ENCODE peak calls at places on chromosomes 11 and 22, in seven cellular contexts. T is stomach, J is GM23338, N is PC-3, X is WERI-Rb-1, B is coronary artery, G is AG04450. I is an unnamed sample.

GRCh38 chr11:22465620-22466019 is 127.4 kb downstream of the SLC17A6 start:
- DNase-seq in T (no peak), J (no peak), N (no peak), X (no peak), B (no peak), G (no peak), I (no peak)

GRCh38 chr22:26894362-26894761 is 237.0 kb downstream of the MIAT start:
- DNase-seq in T (no peak), J (no peak), N (no peak), X (no peak), B (peak), G (no peak), I (no peak)

GRCh38 chr22:45450101-45450785 is 36.8 kb downstream of the RIBC2 start:
- DNase-seq in T (no peak), J (no peak), N (no peak), X (no peak), B (no peak), G (no peak), I (no peak)

GRCh38 chr11:91822805-91823204 is 401.8 kb upstream of the FAT3 start:
- DNase-seq in T (no peak), J (no peak), N (peak), X (no peak), B (no peak), G (no peak), I (no peak)

GRCh38 chr11:76612226-76612625 is 58.3 kb downstream of the LRRC32 start:
- DNase-seq in T (peak), J (no peak), N (no peak), X (no peak), B (peak), G (no peak), I (no peak)

GRCh38 chr11:12170984-12171383 is 60.6 kb downstream of the MICAL2 start:
- DNase-seq in T (no peak), J (no peak), N (no peak), X (no peak), B (peak), G (no peak), I (no peak)

GRCh38 chr22:19701420-19702145 is 12.7 kb upstream of the SEPTIN5 start:
- DNase-seq in T (peak), J (no peak), N (no peak), X (no peak), B (no peak), G (no peak), I (no peak)

GRCh38 chr11:45704635-45705034 is 39.2 kb upstream of the CHST1 start:
- DNase-seq in T (no peak), J (no peak), N (no peak), X (no peak), B (no peak), G (no peak), I (no peak)

GRCh38 chr11:1436468-1437030 is 46.8 kb downstream of the BRSK2 start:
- DNase-seq in T (no peak), J (peak), N (no peak), X (no peak), B (no peak), G (no peak), I (no peak)

DNA sequence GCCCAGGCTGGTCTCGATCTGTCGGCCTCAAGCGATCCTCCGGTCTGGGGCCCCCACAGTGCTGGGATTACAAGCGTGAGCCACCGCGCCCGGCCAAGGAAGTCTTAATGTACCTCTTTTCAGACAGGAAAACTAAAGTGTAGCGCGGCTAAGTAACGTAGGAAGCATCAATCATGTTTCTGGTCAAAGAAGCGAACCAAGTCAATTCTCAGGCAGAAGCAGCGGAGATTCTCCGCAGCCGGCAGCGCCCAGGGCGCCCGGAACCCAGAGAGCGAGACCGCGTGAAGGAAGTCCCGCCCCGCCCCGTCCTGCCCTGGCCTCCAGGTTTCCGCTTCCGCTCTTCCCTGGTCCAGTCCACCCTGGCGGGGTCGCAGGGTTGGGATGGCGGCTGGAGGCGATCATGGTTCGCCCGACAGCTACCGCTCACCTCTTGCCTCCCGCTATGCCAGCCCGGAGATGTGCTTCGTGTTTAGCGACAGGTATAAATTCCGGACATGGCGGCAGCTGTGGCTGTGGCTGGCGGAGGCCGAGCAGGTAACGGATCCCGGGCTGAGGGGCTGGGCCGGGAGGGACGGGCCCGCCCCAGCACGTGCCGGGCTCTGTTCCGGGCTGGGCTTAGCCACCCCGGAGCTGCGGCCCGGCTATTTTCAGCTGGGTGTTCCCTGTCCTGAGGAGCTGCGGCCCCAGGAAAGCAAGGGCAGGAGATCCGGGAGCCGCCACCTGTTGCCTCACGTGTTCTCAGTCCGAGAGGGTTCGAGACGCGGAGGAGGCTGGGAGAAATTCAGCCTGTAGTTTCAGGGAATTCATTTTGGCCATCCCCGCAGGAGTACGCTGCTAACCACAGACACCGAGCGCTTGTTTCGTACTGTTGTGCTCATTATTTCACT is at the start of gene ADSL:
- DNase-seq in T (peak), J (peak), N (peak), X (peak), B (peak), G (peak), I (peak)
- TF ChIP-seq CTCF in T (no peak), J (no peak), N (no peak), X (no peak), B (no peak), G (peak), I (peak)

GRCh38 chr11:13337986-13338436 is 60.4 kb downstream of the BMAL1 start:
- DNase-seq in T (no peak), J (no peak), N (no peak), X (no peak), B (no peak), G (peak), I (no peak)
- H3K4me3 ChIP-seq in T (peak), J (no peak), N (peak), X (no peak), B (peak), G (peak), I (peak)

GRCh38 chr11:111541209-111542061 is 915 bp downstream of the LAYN start:
- DNase-seq in T (no peak), J (peak), N (no peak), X (no peak), B (peak), G (peak), I (peak)
- H3K27ac ChIP-seq in T (peak), J (no peak), N (no peak), X (no peak), B (peak), G (peak), I (peak)

GRCh38 chr11:79931692-79932091 is 490.9 kb upstream of the TENM4 start:
- DNase-seq in T (no peak), J (no peak), N (no peak), X (no peak), B (no peak), G (no peak), I (no peak)
- TF ChIP-seq CTCF in T (no peak), J (no peak), N (no peak), X (no peak), B (no peak), G (no peak), I (no peak)

GRCh38 chr22:50720301-50720845 is 17.6 kb upstream of the ACR start:
- DNase-seq in T (no peak), J (no peak), N (no peak), X (no peak), B (no peak), G (no peak), I (no peak)

GRCh38 chr22:50719814-50720300 is 18.1 kb upstream of the ACR start:
- DNase-seq in T (no peak), J (peak), N (no peak), X (no peak), B (no peak), G (no peak), I (no peak)

GRCh38 chr22:50722716-50723428 is 15.1 kb upstream of the ACR start:
- DNase-seq in T (no peak), J (no peak), N (no peak), X (no peak), B (no peak), G (no peak), I (no peak)

GRCh38 chr22:50722048-50722701 is 15.8 kb upstream of the ACR start:
- DNase-seq in T (no peak), J (no peak), N (no peak), X (no peak), B (no peak), G (no peak), I (no peak)

GRCh38 chr22:50720861-50721844 is 16.9 kb upstream of the ACR start:
- DNase-seq in T (no peak), J (peak), N (no peak), X (no peak), B (no peak), G (no peak), I (no peak)
- H3K4me3 ChIP-seq in T (no peak), J (peak), N (no peak), X (no peak), B (peak), G (no peak), I (no peak)

GRCh38 chr11:117180661-117181585 is 2.4 kb downstream of the SIDT2 start:
- DNase-seq in T (peak), J (peak), N (peak), X (peak), B (peak), G (no peak), I (peak)
- H3K27ac ChIP-seq in T (peak), J (no peak), N (no peak), X (no peak), B (peak), G (no peak), I (peak)

GRCh38 chr11:126305699-126306098 is 1.8 kb downstream of the DCPS start:
- DNase-seq in T (no peak), J (no peak), N (no peak), X (no peak), B (no peak), G (no peak), I (no peak)

GRCh38 chr11:126310229-126310991 is 6.5 kb downstream of the DCPS start:
- DNase-seq in T (peak), J (peak), N (peak), X (peak), B (peak), G (no peak), I (peak)

GRCh38 chr11:126308271-126308671 is 4.4 kb downstream of the DCPS start:
- DNase-seq in T (no peak), J (no peak), N (peak), X (no peak), B (no peak), G (no peak), I (peak)

GRCh38 chr11:126304457-126305072 is 705 bp downstream of the DCPS start:
- DNase-seq in T (no peak), J (no peak), N (no peak), X (no peak), B (no peak), G (no peak), I (no peak)

GRCh38 chr11:126307706-126308105 is 3.8 kb downstream of the DCPS start:
- DNase-seq in T (no peak), J (peak), N (peak), X (peak), B (no peak), G (no peak), I (no peak)
- TF ChIP-seq CTCF in T (no peak), J (peak), N (peak), X (peak), B (no peak), G (peak), I (peak)

DNA sequence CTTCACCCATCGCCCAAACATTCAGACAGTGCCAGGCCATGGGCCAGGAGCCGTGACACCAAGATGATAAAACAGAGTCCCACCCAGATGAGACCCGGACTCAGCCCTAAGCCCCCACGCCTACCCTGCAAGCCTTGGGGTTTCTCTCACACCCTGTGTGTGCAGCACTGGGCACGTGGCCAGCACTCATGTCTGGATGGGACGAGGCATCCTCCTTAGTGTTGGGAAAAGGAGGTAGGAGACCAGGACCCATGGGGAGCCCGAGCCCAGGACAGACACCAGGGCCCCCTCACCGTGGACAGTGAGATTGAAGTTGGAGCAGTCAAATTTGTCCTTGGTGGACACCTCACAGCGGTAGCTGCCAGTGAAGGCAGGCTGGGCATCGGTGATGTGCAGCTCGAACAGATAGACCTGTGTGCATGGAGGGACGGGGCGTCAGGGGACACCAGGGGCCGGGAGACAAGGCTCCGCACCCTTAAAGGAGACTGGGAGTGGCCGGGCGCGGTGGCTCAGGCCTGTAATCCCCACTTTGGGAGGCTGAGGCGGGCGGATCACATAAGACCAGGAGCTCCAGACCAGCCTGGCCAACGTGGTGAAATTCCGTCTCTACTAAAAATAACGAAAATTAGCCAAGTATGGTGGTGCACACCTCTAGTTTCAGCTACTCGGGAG is 4.2 kb downstream of the MYBPC3 start:
- DNase-seq in T (no peak), J (no peak), N (no peak), X (no peak), B (no peak), G (no peak), I (no peak)
- H3K4me3 ChIP-seq in T (no peak), J (no peak), N (no peak), X (no peak), B (no peak), G (no peak), I (no peak)

DNA sequence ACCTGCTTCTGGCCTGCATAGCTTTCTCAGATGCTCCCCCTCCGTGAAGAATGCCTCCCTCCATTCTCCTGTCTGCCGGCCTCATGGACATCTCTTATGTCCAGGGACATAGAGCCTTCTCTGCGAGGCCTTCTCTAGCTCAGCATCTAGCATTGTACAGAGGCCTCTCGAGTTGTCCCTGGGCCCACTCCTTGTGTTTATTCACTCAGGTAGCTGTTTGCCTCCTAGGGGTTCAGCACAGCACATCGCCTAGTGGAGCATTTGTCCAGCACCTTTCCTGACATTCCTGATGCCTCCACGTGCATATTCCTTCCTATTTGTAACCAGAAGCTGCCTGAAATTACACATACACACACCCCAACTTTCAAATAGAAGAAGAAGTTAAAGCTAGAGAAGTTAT is 101.3 kb downstream of the TBC1D22A start:
- DNase-seq in T (no peak), J (no peak), N (no peak), X (no peak), B (no peak), G (no peak), I (no peak)
- H3K27ac ChIP-seq in T (no peak), J (no peak), N (no peak), X (no peak), B (no peak), G (no peak), I (no peak)

GRCh38 chr11:26134053-26134452 is 197.9 kb upstream of the ANO3 start:
- DNase-seq in T (no peak), J (no peak), N (no peak), X (no peak), B (no peak), G (no peak), I (no peak)

GRCh38 chr11:26137651-26138050 is 194.3 kb upstream of the ANO3 start:
- DNase-seq in T (no peak), J (no peak), N (no peak), X (no peak), B (no peak), G (no peak), I (no peak)

GRCh38 chr11:26134481-26135355 is 197.2 kb upstream of the ANO3 start:
- DNase-seq in T (no peak), J (peak), N (peak), X (peak), B (no peak), G (no peak), I (no peak)
- TF ChIP-seq CTCF in T (no peak), J (peak), N (no peak), X (peak), B (no peak), G (peak), I (peak)

I was measured in dorsolateral prefrontal cortex.